ENCODE peak calls at places on chromosomes 11 and 22, in eight cellular contexts. H, L, C, A, M, W, O and X are unnamed samples.

GRCh38 chr11:15988693-15989231 is 367.6 kb downstream of the SOX6 start:
- DNase-seq in A (no peak), W (no peak), O (no peak), L (no peak), H (no peak), C (no peak), M (no peak), X (no peak)

GRCh38 chr11:94825111-94825880 is 57.1 kb downstream of the AMOTL1 start:
- DNase-seq in A (no peak), H (no peak), L (no peak), C (peak; percentile 21), W (no peak), O (no peak), M (no peak), X (no peak)

GRCh38 chr22:48320671-48321515 is 1506.8 kb downstream of the BRD1 start:
- DNase-seq in L (no peak), W (no peak), A (no peak), C (no peak), O (no peak), H (no peak), M (no peak), X (no peak)

GRCh38 chr11:115930886-115931537 is 426.8 kb upstream of the CADM1 start:
- DNase-seq in L (no peak), C (no peak), M (no peak), O (no peak), W (no peak), A (no peak), H (no peak), X (no peak)

GRCh38 chr11:119374632-119375394 is 6.7 kb downstream of the USP2 start:
- DNase-seq in A (no peak), H (peak; percentile 33), O (no peak), L (no peak), M (no peak), W (no peak), C (peak; percentile 55), X (no peak)

GRCh38 chr11:115418626-115419025 is 85.6 kb downstream of the CADM1 start:
- DNase-seq in A (no peak), O (no peak), H (no peak), M (no peak), C (no peak), L (no peak), W (no peak), X (no peak)

GRCh38 chr11:111303476-111303875 is 5.1 kb downstream of the POU2AF3 start:
- DNase-seq in C (peak; percentile 23), W (no peak), M (no peak), H (peak; percentile 60), L (peak; percentile 69), A (no peak), O (no peak), X (peak; percentile 100)

GRCh38 chr22:22697377-22698120 is 53.1 kb downstream of the GGTLC2 start:
- DNase-seq in O (no peak), W (no peak), M (no peak), C (no peak), A (no peak), H (no peak), L (no peak), X (no peak)

GRCh38 chr22:49224243-49224642 is 603.4 kb downstream of the BRD1 start:
- DNase-seq in H (no peak), W (no peak), O (no peak), C (no peak), M (no peak), A (no peak), L (no peak), X (no peak)

GRCh38 chr11:79507726-79508125 is 66.9 kb upstream of the TENM4 start:
- DNase-seq in L (no peak), W (no peak), C (no peak), A (no peak), H (no peak), O (no peak), M (no peak), X (no peak)

GRCh38 chr11:25702417-25702816 is 629.5 kb upstream of the ANO3 start:
- DNase-seq in H (no peak), C (no peak), O (no peak), M (no peak), A (no peak), L (no peak), W (no peak), X (no peak)

GRCh38 chr22:43174941-43175531 is 11.9 kb downstream of the TTLL12 start:
- DNase-seq in A (no peak), W (no peak), C (no peak), M (peak; percentile 52), H (no peak), L (no peak), O (no peak), X (no peak)

GRCh38 chr11:69231466-69232018 is 62.4 kb upstream of the MYEOV start:
- DNase-seq in A (no peak), L (peak; percentile 30), H (peak; percentile 14), M (no peak), W (no peak), C (no peak), O (no peak), X (no peak)

GRCh38 chr11:86551286-86551685 is 121.1 kb downstream of the ME3 start:
- DNase-seq in M (no peak), C (peak; percentile 91), O (peak; percentile 95), L (no peak), H (no peak), A (peak; percentile 82), W (no peak), X (peak; percentile 44)

GRCh38 chr11:105706025-105706530 is 96.2 kb downstream of the GRIA4 start:
- DNase-seq in H (no peak), M (no peak), L (no peak), A (no peak), O (no peak), C (no peak), W (no peak), X (no peak)

GRCh38 chr11:9906043-9906791 is 242.3 kb downstream of the SWAP70 start:
- DNase-seq in M (no peak), W (no peak), C (peak; percentile 96), L (peak; percentile 88), O (peak; percentile 94), A (peak; percentile 96), H (no peak), X (peak; percentile 63)

GRCh38 chr11:129460714-129461113 is 85.1 kb downstream of the BARX2 start:
- DNase-seq in L (peak; percentile 78), C (no peak), W (no peak), A (no peak), M (no peak), H (no peak), O (no peak), X (peak; percentile 71)

GRCh38 chr11:32658639-32659406 is 75.2 kb downstream of the EIF3M start:
- DNase-seq in O (peak; percentile 53), A (no peak), W (no peak), C (peak; percentile 65), H (no peak), L (no peak), M (no peak), X (no peak)

GRCh38 chr11:61771995-61772455 is 19.6 kb downstream of the MYRF start:
- DNase-seq in C (no peak), M (no peak), L (no peak), W (no peak), O (no peak), A (no peak), H (no peak), X (no peak)

GRCh38 chr11:61768376-61769076 is 16.1 kb downstream of the MYRF start:
- DNase-seq in A (no peak), C (no peak), L (no peak), M (no peak), W (no peak), H (no peak), O (no peak), X (no peak)

GRCh38 chr11:61771195-61771894 is 18.9 kb downstream of the MYRF start:
- DNase-seq in M (no peak), A (no peak), C (no peak), L (no peak), H (no peak), O (no peak), W (no peak), X (no peak)

GRCh38 chr11:61769946-61770683 is 17.7 kb downstream of the MYRF start:
- DNase-seq in L (no peak), M (no peak), H (no peak), W (no peak), C (no peak), O (no peak), A (no peak), X (no peak)

DNA sequence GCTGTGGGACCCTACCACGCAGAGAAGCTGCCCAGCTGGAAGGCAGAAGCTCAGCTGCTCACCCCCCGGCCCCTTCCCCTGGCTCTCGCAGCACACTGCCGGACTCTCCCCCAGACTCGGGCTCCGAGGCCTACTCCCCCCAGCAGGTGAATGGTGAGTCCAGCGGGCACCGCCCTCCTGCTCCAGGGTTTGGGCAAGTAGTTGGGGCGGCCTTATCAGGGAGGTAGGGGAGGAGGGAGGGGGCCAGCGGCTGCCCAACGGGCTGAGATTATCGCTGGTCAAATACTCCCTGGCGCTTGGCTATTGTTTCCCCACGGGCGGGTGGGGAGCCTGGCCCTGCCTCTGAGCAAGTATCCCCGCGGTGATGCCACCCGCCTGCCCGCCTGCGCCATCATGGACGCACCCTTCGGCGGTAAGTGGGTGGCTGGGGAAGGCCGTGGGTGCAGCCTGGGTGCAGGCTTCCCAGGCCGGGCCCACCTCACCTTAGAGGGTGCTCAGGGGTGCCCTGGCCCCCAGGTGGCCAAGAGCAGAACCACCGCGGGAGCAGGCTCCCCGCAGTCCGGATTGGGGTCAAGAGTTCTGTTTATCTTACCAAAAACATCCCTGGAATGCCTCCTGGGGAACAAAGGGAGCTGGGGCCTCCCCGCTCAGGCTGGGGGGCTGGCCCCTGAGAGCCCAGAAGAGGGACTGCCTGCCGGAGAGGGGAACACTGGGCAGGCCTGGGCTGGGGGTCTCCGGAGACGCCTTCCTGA is 16.9 kb downstream of the MYRF start:
- DNase-seq in L (peak; percentile 92), W (no peak), A (no peak), O (peak; percentile 48), H (no peak), M (no peak), C (no peak), X (no peak)
- H3K4me3 ChIP-seq in L (peak overlapping the region; percentile 1), W (no peak overlapping the region), A (no peak overlapping the region), O (no peak overlapping the region), H (no peak overlapping the region), M (no peak overlapping the region), C (no peak overlapping the region), X (no peak overlapping the region)

GRCh38 chr22:19943665-19944026 is 2.0 kb upstream of the TXNRD2 start:
- DNase-seq in O (peak; percentile 76), H (no peak), C (peak; percentile 83), A (no peak), W (no peak), L (no peak), M (no peak), X (no peak)
- H3K4me3 ChIP-seq in O (no peak overlapping the region), H (no peak overlapping the region), C (peak overlapping the region; percentile 41), A (peak overlapping the region; percentile 7), W (no peak overlapping the region), L (no peak overlapping the region), M (peak overlapping the region; percentile 93), X (no peak overlapping the region)

DNA sequence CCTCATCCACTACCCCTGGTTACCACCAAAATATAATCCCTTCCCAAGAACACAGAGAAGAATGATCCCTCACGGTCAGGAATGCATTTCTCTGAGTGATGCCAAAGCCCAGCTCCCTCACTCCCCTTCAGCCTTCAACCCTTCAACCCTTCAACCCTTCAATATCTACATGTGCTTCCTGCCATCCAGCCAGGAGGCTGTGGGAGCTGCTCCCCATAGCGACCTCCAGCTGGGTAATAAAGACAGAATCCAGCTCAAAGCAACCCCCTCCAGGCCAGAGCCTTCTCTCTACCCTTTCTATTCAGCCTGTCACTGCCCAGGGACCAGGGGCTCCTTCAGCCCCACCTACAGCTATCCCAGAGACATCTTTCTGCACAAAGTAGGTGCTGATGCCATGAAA is 2.7 kb downstream of the ARHGAP1 start:
- DNase-seq in H (no peak), O (no peak), M (no peak), C (no peak), W (no peak), A (no peak), L (no peak), X (no peak)
- H3K4me3 ChIP-seq in H (no peak overlapping the region), O (no peak overlapping the region), M (no peak overlapping the region), C (peak overlapping the region; percentile 18), W (no peak overlapping the region), A (no peak overlapping the region), L (no peak overlapping the region), X (no peak overlapping the region)

GRCh38 chr11:64887757-64888405 is 9.5 kb upstream of the EHD1 start:
- DNase-seq in C (peak; percentile 76), O (no peak), L (peak; percentile 85), W (peak; percentile 81), M (peak; percentile 94), H (peak; percentile 88), A (no peak), X (no peak)
- H3K4me3 ChIP-seq in C (peak overlapping the region; percentile 64), O (no peak overlapping the region), L (no peak overlapping the region), W (peak overlapping the region; percentile 37), M (peak overlapping the region; percentile 20), H (no peak overlapping the region), A (peak overlapping the region; percentile 33), X (no peak overlapping the region)